ENCODE peak calls at places on chromosomes 3 and 15, in eight cellular contexts. L is NCI-H1092; Z is stimulated activated CD8-positive, alpha-beta memory T cell treated with anti-CD3 and anti-CD28 coated beads, Interleukin-15, amount 100 ng/mL, for 24 hours; B is HCEC 1CT; K is psoas muscle; H is AG20443; M is stimulated activated CD4-positive, alpha-beta T cell treated with anti-CD3 and anti-CD28 coated beads, Interleukin-4, amount 100 ng/mL, for 4 hours; P is activated effector memory CD4-positive, alpha-beta T cell treated with Interleukin-2 at 50 U/mL for 16 hours. D is an unnamed sample.
A peak's percentile ranks its signal among the peaks of the same experiment; 100 is the strongest.

GRCh38 chr3:124121379-124122336 is 129.7 kb upstream of the ROPN1 start:
- DNase-seq in L (no peak), Z (no peak), B (no peak), K (no peak), H (no peak), M (no peak), P (no peak), D (no peak)

GRCh38 chr15:57158589-57158988 is 217.7 kb upstream of the CGNL1 start:
- DNase-seq in L (peak; percentile 52), Z (no peak), B (peak; percentile 64), K (no peak), H (peak; percentile 40), M (no peak), P (no peak), D (no peak)

GRCh38 chr3:177836671-177837070 is 639.4 kb upstream of the TBL1XR1 start:
- DNase-seq in L (no peak), Z (no peak), B (peak; percentile 80), K (no peak), H (no peak), M (no peak), P (no peak), D (no peak)

GRCh38 chr15:73225358-73226015 is 143.3 kb downstream of the HCN4 start:
- DNase-seq in L (no peak), Z (no peak), B (no peak), K (no peak), H (no peak), M (no peak), P (peak; percentile 51), D (peak; percentile 26)

GRCh38 chr3:194675081-194675640 is 3.2 kb upstream of the LSG1 start:
- DNase-seq in L (no peak), Z (peak; percentile 21), B (no peak), K (no peak), H (no peak), M (peak; percentile 65), P (no peak), D (peak; percentile 35)

GRCh38 chr15:87207945-87208580 is 1048.5 kb downstream of the NTRK3 start:
- DNase-seq in L (no peak), Z (no peak), B (no peak), K (no peak), H (peak; percentile 50), M (no peak), P (no peak), D (no peak)

GRCh38 chr3:151431940-151432339 is 28.9 kb downstream of the IGSF10 start:
- DNase-seq in L (no peak), Z (no peak), B (no peak), K (no peak), H (no peak), M (no peak), P (no peak), D (no peak)

GRCh38 chr15:65132841-65133549 is 613 bp downstream of the PDCD7 start:
- DNase-seq in L (no peak), Z (no peak), B (peak; percentile 46), K (peak; percentile 41), H (peak; percentile 90), M (peak; percentile 16), P (peak; percentile 3), D (no peak)

GRCh38 chr3:129327510-129327909 is 48.8 kb downstream of the HMCES start:
- DNase-seq in L (no peak), Z (no peak), B (no peak), K (no peak), H (no peak), M (no peak), P (no peak), D (no peak)